ENCODE peak calls at places on chromosomes 5 and 9, in ten cellular contexts. T, M, A, G, P, S, N, B, F and V are unnamed samples.

GRCh38 chr5:63398346-63398745 is 563.9 kb downstream of the HTR1A start:
- DNase-seq in T (peak; percentile 60), M (no peak), A (no peak), G (no peak), P (no peak), S (no peak), N (no peak), B (no peak), F (no peak), V (no peak)

GRCh38 chr5:4198461-4198860 is 602.8 kb downstream of the IRX1 start:
- DNase-seq in T (no peak), M (no peak), A (no peak), G (no peak), P (no peak), S (no peak), N (no peak), B (no peak), F (no peak), V (no peak)

GRCh38 chr5:139745121-139745799 is 50.3 kb upstream of the PSD2 start:
- DNase-seq in T (peak; percentile 39), M (peak; percentile 74), A (peak; percentile 75), G (peak; percentile 29), P (peak; percentile 79), S (no peak), N (peak; percentile 82), B (peak; percentile 32), F (peak; percentile 18), V (no peak)

GRCh38 chr5:139687656-139688055 is 39.5 kb downstream of the CXXC5 start:
- DNase-seq in T (no peak), M (no peak), A (no peak), G (no peak), P (peak; percentile 52), S (no peak), N (no peak), B (no peak), F (no peak), V (no peak)

GRCh38 chr5:15791859-15792258 is 291.9 kb downstream of the FBXL7 start:
- DNase-seq in T (no peak), M (no peak), A (peak; percentile 22), G (no peak), P (no peak), S (no peak), N (no peak), B (no peak), F (no peak), V (no peak)

GRCh38 chr5:113450366-113451328 is 15.9 kb upstream of the TSSK1B start:
- DNase-seq in T (no peak), M (no peak), A (peak; percentile 2), G (no peak), P (no peak), S (no peak), N (no peak), B (no peak), F (no peak), V (no peak)

GRCh38 chr9:2662496-2662895 is 40.9 kb downstream of the VLDLR start:
- DNase-seq in T (peak; percentile 3), M (no peak), A (no peak), G (no peak), P (no peak), S (peak; percentile 13), N (no peak), B (no peak), F (no peak), V (no peak)

GRCh38 chr5:125409496-125410351 is 663.3 kb upstream of the ZNF608 start:
- DNase-seq in T (peak; percentile 62), M (no peak), A (no peak), G (no peak), P (no peak), S (no peak), N (no peak), B (no peak), F (no peak), V (no peak)

GRCh38 chr9:19552693-19553092 is 143.9 kb downstream of the ACER2 start:
- DNase-seq in T (no peak), M (no peak), A (no peak), G (no peak), P (no peak), S (no peak), N (no peak), B (no peak), F (no peak), V (no peak)

GRCh38 chr9:86723351-86723750 is 224.0 kb downstream of the GAS1 start:
- DNase-seq in T (no peak), M (no peak), A (no peak), G (no peak), P (no peak), S (no peak), N (no peak), B (no peak), F (no peak), V (no peak)

GRCh38 chr9:127162567-127163365 is 40.3 kb upstream of the ANGPTL2 start:
- DNase-seq in T (no peak), M (no peak), A (no peak), G (no peak), P (no peak), S (no peak), N (no peak), B (no peak), F (no peak), V (no peak)

GRCh38 chr5:93092349-93093105 is 488.5 kb downstream of the NR2F1-AS1 start:
- DNase-seq in T (peak; percentile 65), M (no peak), A (peak; percentile 30), G (no peak), P (no peak), S (no peak), N (no peak), B (no peak), F (no peak), V (no peak)
- TF ChIP-seq CTCF in T (peak; percentile 74), M (no peak), A (peak; percentile 56), G (peak; percentile 25), P (no peak), S (peak; percentile 55), N (peak; percentile 46), B (peak; percentile 35), F (no peak), V (peak; percentile 12)

DNA sequence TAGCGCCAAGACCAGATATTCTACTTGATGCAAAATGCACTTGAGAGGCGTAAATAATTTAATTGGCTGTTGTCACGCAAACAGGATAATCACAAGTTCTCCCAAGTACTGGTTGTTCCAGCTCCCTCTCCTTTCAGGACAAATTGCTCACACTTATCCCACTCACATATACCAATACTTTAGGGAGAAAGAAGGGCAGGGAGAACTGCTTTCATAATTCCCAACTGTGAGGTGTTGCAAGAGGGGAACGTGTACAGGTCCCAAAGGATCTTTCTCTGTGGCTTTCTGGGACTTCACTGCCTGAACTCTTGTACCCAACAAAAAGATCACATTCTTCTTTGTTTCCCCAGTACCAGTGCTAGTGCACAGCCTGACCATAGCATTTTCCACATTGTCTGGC is 21.5 kb upstream of the TGFBI start:
- DNase-seq in T (no peak), M (no peak), A (no peak), G (no peak), P (no peak), S (no peak), N (no peak), B (no peak), F (no peak), V (no peak)
- H3K27ac ChIP-seq in T (peak overlapping the region; percentile 47), M (no peak overlapping the region), A (peak overlapping the region; percentile 63), G (no peak overlapping the region), P (no peak overlapping the region), S (peak overlapping the region; percentile 100), N (peak overlapping the region; percentile 96), B (no peak overlapping the region), F (peak overlapping the region; percentile 50), V (no peak overlapping the region)

GRCh38 chr9:26950521-26950920 is 3.5 kb upstream of the PLAA start:
- DNase-seq in T (no peak), M (no peak), A (no peak), G (no peak), P (no peak), S (no peak), N (no peak), B (no peak), F (no peak), V (no peak)

GRCh38 chr9:26947736-26948135 is 694 bp upstream of the PLAA start:
- DNase-seq in T (no peak), M (no peak), A (no peak), G (no peak), P (no peak), S (no peak), N (no peak), B (no peak), F (no peak), V (no peak)

GRCh38 chr9:26949604-26950003 is 2.6 kb upstream of the PLAA start:
- DNase-seq in T (peak; percentile 42), M (no peak), A (no peak), G (peak; percentile 64), P (no peak), S (no peak), N (no peak), B (no peak), F (no peak), V (no peak)

GRCh38 chr9:26945591-26945990 is 1.5 kb downstream of the PLAA start:
- DNase-seq in T (no peak), M (no peak), A (no peak), G (no peak), P (no peak), S (no peak), N (no peak), B (no peak), F (no peak), V (no peak)

GRCh38 chr9:26946753-26947727 is at the start of gene PLAA:
- DNase-seq in T (peak; percentile 85), M (peak; percentile 80), A (peak; percentile 91), G (peak; percentile 85), P (peak; percentile 93), S (peak; percentile 90), N (peak; percentile 91), B (peak; percentile 87), F (peak; percentile 87), V (peak; percentile 71)
- TF ChIP-seq CTCF in T (no peak), M (no peak), A (no peak), G (no peak), P (no peak), S (no peak), N (no peak), B (peak; percentile 42), F (peak; percentile 50), V (no peak)

GRCh38 chr5:57839025-57839424 is 356.4 kb upstream of the ACTBL2 start:
- DNase-seq in T (peak; percentile 78), M (no peak), A (no peak), G (no peak), P (no peak), S (no peak), N (no peak), B (no peak), F (no peak), V (no peak)

GRCh38 chr5:57839447-57839846 is 356.8 kb upstream of the ACTBL2 start:
- DNase-seq in T (peak; percentile 27), M (no peak), A (no peak), G (no peak), P (no peak), S (no peak), N (no peak), B (no peak), F (no peak), V (no peak)

GRCh38 chr5:57836331-57836730 is 353.7 kb upstream of the ACTBL2 start:
- DNase-seq in T (no peak), M (no peak), A (no peak), G (no peak), P (no peak), S (no peak), N (no peak), B (no peak), F (no peak), V (no peak)

GRCh38 chr5:57834829-57835554 is 352.4 kb upstream of the ACTBL2 start:
- DNase-seq in T (no peak), M (no peak), A (peak; percentile 60), G (no peak), P (no peak), S (peak; percentile 27), N (no peak), B (no peak), F (no peak), V (no peak)

GRCh38 chr5:57836921-57837320 is 354.3 kb upstream of the ACTBL2 start:
- DNase-seq in T (no peak), M (no peak), A (no peak), G (no peak), P (no peak), S (no peak), N (no peak), B (no peak), F (no peak), V (no peak)
- H3K27ac ChIP-seq in T (peak overlapping the region; percentile 97), M (no peak overlapping the region), A (peak overlapping the region; percentile 85), G (peak overlapping the region; percentile 58), P (no peak overlapping the region), S (peak overlapping the region; percentile 91), N (peak overlapping the region; percentile 85), B (no peak overlapping the region), F (no peak overlapping the region), V (no peak overlapping the region)